ENCODE peak calls at places on chromosome 16, in nine cellular contexts. G is EL, A is posterior cingulate gyrus, N is T-helper 9 cell, T is NCI-H510A treated with DMSO at 0.1 percent for 48 hours, I is esophagus squamous epithelium, D is anterior cingulate cortex, P is NCI-H1092 treated with DMSO at 0.1 percent for 48 hours, L is bronchial epithelial cell. W is an unnamed sample.

GRCh38 chr16:67173808-67174705 is 3.7 kb downstream of the NOL3 start:
- DNase-seq in P (peak), L (peak), G (peak), T (peak), N (peak), I (no peak), A (peak), D (peak), W (peak)

GRCh38 chr16:85401370-85401916 is 211.7 kb upstream of the GSE1 start:
- DNase-seq in G (no peak), D (no peak), N (no peak), P (no peak), T (no peak), I (no peak), L (no peak), A (no peak), W (no peak)

GRCh38 chr16:65121870-65122723 is at the start of gene CDH11:
- DNase-seq in P (peak), N (no peak), I (no peak), G (peak), A (peak), T (no peak), D (peak), L (peak), W (no peak)

GRCh38 chr16:83137326-83137770 is 510.6 kb downstream of the CDH13 start:
- DNase-seq in G (peak), P (no peak), A (no peak), L (peak), N (no peak), T (no peak), I (no peak), D (no peak), W (peak)

GRCh38 chr16:56880176-56880575 is 15.2 kb downstream of the SLC12A3 start:
- DNase-seq in L (no peak), D (no peak), T (no peak), A (no peak), G (no peak), P (no peak), N (no peak), I (no peak), W (no peak)

GRCh38 chr16:27366687-27367462 is 35.1 kb upstream of the IL21R start:
- DNase-seq in N (peak), G (no peak), D (no peak), T (no peak), A (no peak), P (no peak), L (peak), I (no peak), W (no peak)

GRCh38 chr16:89749637-89750036 is 28.3 kb downstream of the ZNF276 start:
- DNase-seq in L (no peak), D (no peak), G (no peak), P (no peak), I (no peak), T (no peak), A (no peak), N (no peak), W (no peak)

GRCh38 chr16:354286-354881 is 1.9 kb upstream of the AXIN1 start:
- DNase-seq in G (no peak), A (no peak), D (no peak), P (no peak), I (no peak), L (peak), T (no peak), N (no peak), W (no peak)

GRCh38 chr16:54938351-54939346 is 8.0 kb downstream of the IRX5 start:
- DNase-seq in T (no peak), I (no peak), P (no peak), D (no peak), N (no peak), A (no peak), L (no peak), G (no peak), W (no peak)

GRCh38 chr16:56679813-56680212 is 2.5 kb upstream of the MT1X start:
- DNase-seq in T (no peak), I (no peak), P (no peak), L (peak), A (no peak), G (no peak), D (no peak), N (no peak), W (no peak)

GRCh38 chr16:78310196-78310595 is 210.7 kb downstream of the WWOX start:
- DNase-seq in T (no peak), D (no peak), G (no peak), I (no peak), P (no peak), A (no peak), N (no peak), L (no peak), W (no peak)

GRCh38 chr16:48014349-48015135 is 141.3 kb downstream of the ABCC12 start:
- DNase-seq in T (no peak), I (no peak), A (no peak), L (peak), N (no peak), G (peak), D (no peak), P (no peak), W (no peak)

GRCh38 chr16:29947897-29948296 is 14.0 kb upstream of the TMEM219 start:
- DNase-seq in G (no peak), D (no peak), P (no peak), L (no peak), I (no peak), A (no peak), T (no peak), N (no peak), W (no peak)

GRCh38 chr16:85245307-85246172 is 133.3 kb upstream of the CIBAR2 start:
- DNase-seq in P (peak), D (peak), I (no peak), N (peak), T (no peak), A (peak), L (peak), G (peak), W (peak)

GRCh38 chr16:31471875-31472558 is at the start of gene TGFB1I1:
- DNase-seq in T (peak), D (no peak), A (no peak), G (peak), L (peak), I (no peak), N (no peak), P (peak), W (no peak)

GRCh38 chr16:1338119-1338730 is 4.8 kb downstream of the BAIAP3 start:
- DNase-seq in T (no peak), I (no peak), P (no peak), A (no peak), L (no peak), N (no peak), D (no peak), G (no peak), W (no peak)

GRCh38 chr16:80656731-80657150 is 115.9 kb downstream of the DYNLRB2 start:
- DNase-seq in I (no peak), P (no peak), G (no peak), A (no peak), L (no peak), N (no peak), D (no peak), T (no peak), W (peak)

GRCh38 chr16:69040144-69040909 is 65.1 kb upstream of the HAS3 start:
- DNase-seq in I (no peak), G (peak), P (no peak), L (peak), T (no peak), A (no peak), N (no peak), D (no peak), W (no peak)

GRCh38 chr16:84834403-84834772 is 14.6 kb downstream of the CRISPLD2 start:
- DNase-seq in A (no peak), P (no peak), N (no peak), L (no peak), D (no peak), I (no peak), T (no peak), G (peak), W (no peak)

GRCh38 chr16:15035163-15035729 is 20.6 kb downstream of the NTAN1 start:
- DNase-seq in G (no peak), P (no peak), N (no peak), A (no peak), T (no peak), I (no peak), D (no peak), L (no peak), W (peak)

GRCh38 chr16:11431915-11432465 is 86.7 kb downstream of the RMI2 start:
- DNase-seq in D (no peak), G (peak), T (no peak), N (no peak), P (no peak), L (peak), I (no peak), A (no peak), W (no peak)

GRCh38 chr16:9077001-9077809 is 14.2 kb upstream of the HAPSTR1 start:
- DNase-seq in G (peak), L (peak), P (no peak), N (no peak), T (no peak), D (no peak), A (no peak), I (no peak), W (peak)

GRCh38 chr16:22946433-22946832 is 132.5 kb downstream of the HS3ST2 start:
- DNase-seq in A (no peak), T (no peak), L (peak), I (no peak), G (no peak), N (no peak), P (no peak), D (no peak), W (no peak)

GRCh38 chr16:84751947-84752346 is 52.1 kb downstream of the USP10 start:
- DNase-seq in D (no peak), A (no peak), N (no peak), L (peak), P (no peak), T (no peak), G (no peak), I (no peak), W (peak)

GRCh38 chr16:12532871-12533610 is 270.6 kb downstream of the CPPED1 start:
- DNase-seq in G (no peak), D (no peak), P (no peak), L (no peak), N (no peak), A (no peak), I (no peak), T (no peak), W (no peak)